ENCODE peak calls at places on chromosomes 2 and 18, in ten cellular contexts. One of them, this sample, is unnamed.

GRCh38 chr2:233822101-233822771 is 32.1 kb downstream of the HJURP start:
- DNase-seq in GM10248: no peak
- DNase-seq in stimulated activated CD8-positive, alpha-beta memory T cell treated with anti-CD3 and anti-CD28 coated beads, Interleukin-7, amount 100 ng/mL, for 1 hour: no peak
- DNase-seq in HCT116: no peak
- DNase-seq in glutamatergic neuron: no peak
- DNase-seq in GM12892: no peak
- DNase-seq in MV-4-11: no peak
- DNase-seq in mucosa of descending colon: no peak
- DNase-seq in GM13977: no peak
- DNase-seq in neural progenitor cell: no peak
- DNase-seq in this sample: no peak

GRCh38 chr2:200360364-200360763 is 53.9 kb downstream of the SPATS2L start:
- DNase-seq in neural progenitor cell: peak; percentile 24
- DNase-seq in GM10248: no peak
- DNase-seq in stimulated activated CD8-positive, alpha-beta memory T cell treated with anti-CD3 and anti-CD28 coated beads, Interleukin-7, amount 100 ng/mL, for 1 hour: no peak
- DNase-seq in GM12892: no peak
- DNase-seq in mucosa of descending colon: no peak
- DNase-seq in GM13977: no peak
- DNase-seq in MV-4-11: no peak
- DNase-seq in HCT116: no peak
- DNase-seq in glutamatergic neuron: no peak
- DNase-seq in this sample: no peak

GRCh38 chr18:33123852-33124251 is 316.7 kb downstream of the CCDC178 start:
- DNase-seq in MV-4-11: no peak
- DNase-seq in neural progenitor cell: no peak
- DNase-seq in GM10248: no peak
- DNase-seq in glutamatergic neuron: no peak
- DNase-seq in mucosa of descending colon: no peak
- DNase-seq in GM12892: no peak
- DNase-seq in GM13977: no peak
- DNase-seq in stimulated activated CD8-positive, alpha-beta memory T cell treated with anti-CD3 and anti-CD28 coated beads, Interleukin-7, amount 100 ng/mL, for 1 hour: no peak
- DNase-seq in HCT116: no peak
- DNase-seq in this sample: no peak

GRCh38 chr2:113219889-113220641 is 46.3 kb downstream of the PSD4 start:
- DNase-seq in GM10248: no peak
- DNase-seq in GM12892: no peak
- DNase-seq in neural progenitor cell: peak; percentile 16
- DNase-seq in MV-4-11: peak; percentile 68
- DNase-seq in mucosa of descending colon: peak; percentile 87
- DNase-seq in HCT116: peak; percentile 50
- DNase-seq in stimulated activated CD8-positive, alpha-beta memory T cell treated with anti-CD3 and anti-CD28 coated beads, Interleukin-7, amount 100 ng/mL, for 1 hour: no peak
- DNase-seq in GM13977: no peak
- DNase-seq in glutamatergic neuron: no peak
- DNase-seq in this sample: no peak

GRCh38 chr2:209344349-209344748 is 79.5 kb upstream of the MAP2 start:
- DNase-seq in MV-4-11: no peak
- DNase-seq in glutamatergic neuron: no peak
- DNase-seq in HCT116: no peak
- DNase-seq in GM13977: no peak
- DNase-seq in mucosa of descending colon: no peak
- DNase-seq in stimulated activated CD8-positive, alpha-beta memory T cell treated with anti-CD3 and anti-CD28 coated beads, Interleukin-7, amount 100 ng/mL, for 1 hour: no peak
- DNase-seq in GM12892: no peak
- DNase-seq in neural progenitor cell: no peak
- DNase-seq in GM10248: no peak
- DNase-seq in this sample: no peak

GRCh38 chr18:23862071-23862470 is 152.5 kb upstream of the TTC39C start:
- DNase-seq in neural progenitor cell: no peak
- DNase-seq in GM10248: no peak
- DNase-seq in GM13977: no peak
- DNase-seq in glutamatergic neuron: no peak
- DNase-seq in MV-4-11: peak; percentile 85
- DNase-seq in stimulated activated CD8-positive, alpha-beta memory T cell treated with anti-CD3 and anti-CD28 coated beads, Interleukin-7, amount 100 ng/mL, for 1 hour: no peak
- DNase-seq in mucosa of descending colon: no peak
- DNase-seq in HCT116: no peak
- DNase-seq in GM12892: no peak
- DNase-seq in this sample: no peak

GRCh38 chr2:204072443-204073324 is 136.1 kb downstream of the ICOS start:
- DNase-seq in HCT116: peak; percentile 21
- DNase-seq in GM12892: no peak
- DNase-seq in GM13977: peak; percentile 29
- DNase-seq in glutamatergic neuron: peak; percentile 57
- DNase-seq in GM10248: peak; percentile 41
- DNase-seq in mucosa of descending colon: peak; percentile 59
- DNase-seq in neural progenitor cell: peak; percentile 65
- DNase-seq in MV-4-11: no peak
- DNase-seq in stimulated activated CD8-positive, alpha-beta memory T cell treated with anti-CD3 and anti-CD28 coated beads, Interleukin-7, amount 100 ng/mL, for 1 hour: peak; percentile 19
- DNase-seq in this sample: peak; percentile 13

GRCh38 chr2:108958002-108958401 is 31.0 kb downstream of the EDAR start:
- DNase-seq in GM13977: no peak
- DNase-seq in GM10248: no peak
- DNase-seq in mucosa of descending colon: peak; percentile 72
- DNase-seq in neural progenitor cell: no peak
- DNase-seq in HCT116: peak; percentile 29
- DNase-seq in glutamatergic neuron: no peak
- DNase-seq in MV-4-11: no peak
- DNase-seq in stimulated activated CD8-positive, alpha-beta memory T cell treated with anti-CD3 and anti-CD28 coated beads, Interleukin-7, amount 100 ng/mL, for 1 hour: no peak
- DNase-seq in GM12892: no peak
- DNase-seq in this sample: no peak

GRCh38 chr2:230814616-230815015 is 50.1 kb upstream of the ITM2C start:
- DNase-seq in MV-4-11: peak; percentile 35
- DNase-seq in GM10248: peak; percentile 42
- DNase-seq in GM12892: no peak
- DNase-seq in mucosa of descending colon: no peak
- DNase-seq in HCT116: no peak
- DNase-seq in neural progenitor cell: peak; percentile 22
- DNase-seq in glutamatergic neuron: no peak
- DNase-seq in stimulated activated CD8-positive, alpha-beta memory T cell treated with anti-CD3 and anti-CD28 coated beads, Interleukin-7, amount 100 ng/mL, for 1 hour: no peak
- DNase-seq in GM13977: peak; percentile 38
- DNase-seq in this sample: no peak

GRCh38 chr2:162840598-162841246 is 2.2 kb upstream of the KCNH7 start:
- DNase-seq in HCT116: peak; percentile 18
- DNase-seq in glutamatergic neuron: no peak
- DNase-seq in GM13977: peak; percentile 43
- DNase-seq in GM10248: peak; percentile 38
- DNase-seq in GM12892: no peak
- DNase-seq in neural progenitor cell: peak; percentile 90
- DNase-seq in MV-4-11: peak; percentile 62
- DNase-seq in mucosa of descending colon: peak; percentile 65
- DNase-seq in stimulated activated CD8-positive, alpha-beta memory T cell treated with anti-CD3 and anti-CD28 coated beads, Interleukin-7, amount 100 ng/mL, for 1 hour: no peak
- DNase-seq in this sample: no peak

GRCh38 chr18:42929181-42929580 is 186.3 kb downstream of the RIT2 start:
- DNase-seq in neural progenitor cell: no peak
- DNase-seq in GM10248: no peak
- DNase-seq in GM13977: no peak
- DNase-seq in MV-4-11: no peak
- DNase-seq in mucosa of descending colon: no peak
- DNase-seq in HCT116: no peak
- DNase-seq in GM12892: no peak
- DNase-seq in stimulated activated CD8-positive, alpha-beta memory T cell treated with anti-CD3 and anti-CD28 coated beads, Interleukin-7, amount 100 ng/mL, for 1 hour: no peak
- DNase-seq in glutamatergic neuron: no peak
- DNase-seq in this sample: no peak

GRCh38 chr2:67945976-67946375 is 116.8 kb downstream of the C1D start:
- DNase-seq in neural progenitor cell: no peak
- DNase-seq in stimulated activated CD8-positive, alpha-beta memory T cell treated with anti-CD3 and anti-CD28 coated beads, Interleukin-7, amount 100 ng/mL, for 1 hour: no peak
- DNase-seq in HCT116: no peak
- DNase-seq in GM12892: no peak
- DNase-seq in GM13977: no peak
- DNase-seq in mucosa of descending colon: no peak
- DNase-seq in glutamatergic neuron: no peak
- DNase-seq in MV-4-11: no peak
- DNase-seq in GM10248: no peak
- DNase-seq in this sample: no peak

GRCh38 chr2:95025406-95026319 is at the start of gene MAL:
- DNase-seq in mucosa of descending colon: no peak
- DNase-seq in neural progenitor cell: peak; percentile 31
- DNase-seq in GM10248: peak; percentile 64
- DNase-seq in GM12892: no peak
- DNase-seq in HCT116: no peak
- DNase-seq in stimulated activated CD8-positive, alpha-beta memory T cell treated with anti-CD3 and anti-CD28 coated beads, Interleukin-7, amount 100 ng/mL, for 1 hour: no peak
- DNase-seq in MV-4-11: no peak
- DNase-seq in glutamatergic neuron: peak; percentile 71
- DNase-seq in GM13977: peak; percentile 81
- DNase-seq in this sample: no peak

GRCh38 chr2:47070920-47071824 is 83.9 kb downstream of the STPG4 start:
- DNase-seq in GM12892: peak; percentile 62
- DNase-seq in MV-4-11: peak; percentile 100
- DNase-seq in stimulated activated CD8-positive, alpha-beta memory T cell treated with anti-CD3 and anti-CD28 coated beads, Interleukin-7, amount 100 ng/mL, for 1 hour: no peak
- DNase-seq in GM13977: peak; percentile 76
- DNase-seq in mucosa of descending colon: peak; percentile 74
- DNase-seq in neural progenitor cell: no peak
- DNase-seq in glutamatergic neuron: no peak
- DNase-seq in GM10248: peak; percentile 71
- DNase-seq in HCT116: no peak
- DNase-seq in this sample: no peak

GRCh38 chr18:48629730-48630324 is 91.0 kb downstream of the CTIF start:
- DNase-seq in HCT116: peak; percentile 76
- DNase-seq in mucosa of descending colon: no peak
- DNase-seq in MV-4-11: no peak
- DNase-seq in glutamatergic neuron: peak; percentile 31
- DNase-seq in GM10248: no peak
- DNase-seq in stimulated activated CD8-positive, alpha-beta memory T cell treated with anti-CD3 and anti-CD28 coated beads, Interleukin-7, amount 100 ng/mL, for 1 hour: no peak
- DNase-seq in GM13977: no peak
- DNase-seq in neural progenitor cell: no peak
- DNase-seq in GM12892: no peak
- DNase-seq in this sample: peak; percentile 58

GRCh38 chr2:110725370-110725769 is 7.0 kb upstream of the ACOXL start:
- DNase-seq in GM10248: no peak
- DNase-seq in GM13977: no peak
- DNase-seq in mucosa of descending colon: no peak
- DNase-seq in GM12892: no peak
- DNase-seq in glutamatergic neuron: no peak
- DNase-seq in stimulated activated CD8-positive, alpha-beta memory T cell treated with anti-CD3 and anti-CD28 coated beads, Interleukin-7, amount 100 ng/mL, for 1 hour: no peak
- DNase-seq in MV-4-11: no peak
- DNase-seq in neural progenitor cell: no peak
- DNase-seq in HCT116: no peak
- DNase-seq in this sample: no peak

GRCh38 chr2:54899576-54900200 is 150.6 kb downstream of the RTN4 start:
- DNase-seq in mucosa of descending colon: peak; percentile 38
- DNase-seq in GM13977: peak; percentile 17
- DNase-seq in HCT116: peak; percentile 21
- DNase-seq in neural progenitor cell: peak; percentile 13
- DNase-seq in glutamatergic neuron: no peak
- DNase-seq in stimulated activated CD8-positive, alpha-beta memory T cell treated with anti-CD3 and anti-CD28 coated beads, Interleukin-7, amount 100 ng/mL, for 1 hour: no peak
- DNase-seq in GM12892: no peak
- DNase-seq in GM10248: peak; percentile 23
- DNase-seq in MV-4-11: peak; percentile 38
- DNase-seq in this sample: no peak

GRCh38 chr2:239378021-239378917 is 22.6 kb downstream of the HDAC4 start:
- DNase-seq in stimulated activated CD8-positive, alpha-beta memory T cell treated with anti-CD3 and anti-CD28 coated beads, Interleukin-7, amount 100 ng/mL, for 1 hour: no peak
- DNase-seq in GM12892: no peak
- DNase-seq in neural progenitor cell: no peak
- DNase-seq in glutamatergic neuron: peak; percentile 8
- DNase-seq in GM10248: no peak
- DNase-seq in MV-4-11: no peak
- DNase-seq in GM13977: no peak
- DNase-seq in mucosa of descending colon: no peak
- DNase-seq in HCT116: no peak
- DNase-seq in this sample: no peak

GRCh38 chr2:24785704-24786321 is 7.4 kb downstream of the PTRHD1 start:
- DNase-seq in glutamatergic neuron: no peak
- DNase-seq in mucosa of descending colon: no peak
- DNase-seq in HCT116: no peak
- DNase-seq in neural progenitor cell: no peak
- DNase-seq in MV-4-11: peak; percentile 73
- DNase-seq in GM12892: no peak
- DNase-seq in GM13977: no peak
- DNase-seq in GM10248: peak; percentile 31
- DNase-seq in stimulated activated CD8-positive, alpha-beta memory T cell treated with anti-CD3 and anti-CD28 coated beads, Interleukin-7, amount 100 ng/mL, for 1 hour: no peak
- DNase-seq in this sample: no peak

GRCh38 chr2:101064868-101065549 is 62.9 kb downstream of the RPL31 start:
- DNase-seq in stimulated activated CD8-positive, alpha-beta memory T cell treated with anti-CD3 and anti-CD28 coated beads, Interleukin-7, amount 100 ng/mL, for 1 hour: no peak
- DNase-seq in neural progenitor cell: no peak
- DNase-seq in HCT116: peak; percentile 57
- DNase-seq in GM10248: peak; percentile 41
- DNase-seq in MV-4-11: no peak
- DNase-seq in GM12892: no peak
- DNase-seq in mucosa of descending colon: no peak
- DNase-seq in glutamatergic neuron: no peak
- DNase-seq in GM13977: no peak
- DNase-seq in this sample: no peak

GRCh38 chr2:220556658-220557057 is 929.2 kb downstream of the SLC4A3 start:
- DNase-seq in HCT116: no peak
- DNase-seq in glutamatergic neuron: no peak
- DNase-seq in neural progenitor cell: no peak
- DNase-seq in mucosa of descending colon: no peak
- DNase-seq in GM12892: no peak
- DNase-seq in GM13977: no peak
- DNase-seq in stimulated activated CD8-positive, alpha-beta memory T cell treated with anti-CD3 and anti-CD28 coated beads, Interleukin-7, amount 100 ng/mL, for 1 hour: no peak
- DNase-seq in GM10248: no peak
- DNase-seq in MV-4-11: no peak
- DNase-seq in this sample: no peak

GRCh38 chr2:85259101-85259590 is 68.6 kb downstream of the TGOLN2 start:
- DNase-seq in MV-4-11: no peak
- DNase-seq in mucosa of descending colon: no peak
- DNase-seq in stimulated activated CD8-positive, alpha-beta memory T cell treated with anti-CD3 and anti-CD28 coated beads, Interleukin-7, amount 100 ng/mL, for 1 hour: no peak
- DNase-seq in neural progenitor cell: peak; percentile 87
- DNase-seq in glutamatergic neuron: no peak
- DNase-seq in GM10248: no peak
- DNase-seq in HCT116: no peak
- DNase-seq in GM12892: no peak
- DNase-seq in GM13977: no peak
- DNase-seq in this sample: no peak

GRCh38 chr2:160491922-160492371 is 1.7 kb downstream of the RBMS1 start:
- DNase-seq in GM12892: no peak
- DNase-seq in stimulated activated CD8-positive, alpha-beta memory T cell treated with anti-CD3 and anti-CD28 coated beads, Interleukin-7, amount 100 ng/mL, for 1 hour: no peak
- DNase-seq in GM10248: no peak
- DNase-seq in neural progenitor cell: peak; percentile 58
- DNase-seq in glutamatergic neuron: no peak
- DNase-seq in mucosa of descending colon: no peak
- DNase-seq in HCT116: no peak
- DNase-seq in MV-4-11: peak; percentile 61
- DNase-seq in GM13977: no peak
- DNase-seq in this sample: no peak

GRCh38 chr2:200498316-200498715 is 11.6 kb downstream of the KCTD18 start:
- DNase-seq in neural progenitor cell: no peak
- DNase-seq in stimulated activated CD8-positive, alpha-beta memory T cell treated with anti-CD3 and anti-CD28 coated beads, Interleukin-7, amount 100 ng/mL, for 1 hour: no peak
- DNase-seq in GM13977: no peak
- DNase-seq in HCT116: no peak
- DNase-seq in mucosa of descending colon: no peak
- DNase-seq in GM12892: no peak
- DNase-seq in GM10248: no peak
- DNase-seq in MV-4-11: no peak
- DNase-seq in glutamatergic neuron: no peak
- DNase-seq in this sample: no peak

This sample was measured in 8988T.